ENCODE peak calls at places on chromosomes 7 and 10, in eight cellular contexts. O is astrocyte of the spinal cord, V is endothelial cell of umbilical vein, N is testis, C is fibroblast of mammary gland, D is suprapubic skin, Z is MM.1S, F is A549. J is an unnamed sample.

GRCh38 chr7:77734590-77735421 is 38.5 kb downstream of the RSBN1L start:
- DNase-seq in O (no peak), V (peak; percentile 70), N (no peak), C (no peak), D (no peak), Z (no peak), F (peak; percentile 15), J (no peak)

GRCh38 chr10:61629594-61629993 is 33.1 kb upstream of the CABCOCO1 start:
- DNase-seq in O (no peak), V (no peak), N (no peak), C (no peak), D (no peak), Z (no peak), F (no peak), J (no peak)

GRCh38 chr10:49651917-49652316 is 27.5 kb upstream of the C10orf53 start:
- DNase-seq in O (no peak), V (no peak), N (no peak), C (no peak), D (peak; percentile 55), Z (no peak), F (no peak), J (no peak)

GRCh38 chr7:98903246-98903645 is 24.9 kb downstream of the TRRAP start:
- DNase-seq in O (no peak), V (no peak), N (no peak), C (no peak), D (no peak), Z (no peak), F (no peak), J (no peak)

GRCh38 chr7:123460616-123461015 is 73.8 kb downstream of the IQUB start:
- DNase-seq in O (peak; percentile 90), V (no peak), N (no peak), C (peak; percentile 82), D (no peak), Z (no peak), F (peak; percentile 2), J (no peak)

GRCh38 chr10:114068054-114068707 is 24.5 kb downstream of the ADRB1 start:
- DNase-seq in O (no peak), V (no peak), N (no peak), C (no peak), D (no peak), Z (peak; percentile 20), F (no peak), J (no peak)

GRCh38 chr10:64175271-64175962 is 654.2 kb downstream of the REEP3 start:
- DNase-seq in O (no peak), V (no peak), N (no peak), C (no peak), D (no peak), Z (no peak), F (no peak), J (no peak)

GRCh38 chr10:42551582-42552187 is 86.7 kb downstream of the ZNF33B start:
- DNase-seq in O (no peak), V (no peak), N (no peak), C (no peak), D (no peak), Z (no peak), F (peak; percentile 18), J (no peak)

GRCh38 chr10:24722676-24723385 is 856 bp downstream of the ARHGAP21 start:
- DNase-seq in O (peak; percentile 55), V (peak; percentile 59), N (peak; percentile 52), C (peak; percentile 52), D (no peak), Z (peak; percentile 59), F (peak; percentile 60), J (no peak)

GRCh38 chr7:73626814-73627213 is 2.5 kb upstream of the MLXIPL start:
- DNase-seq in O (no peak), V (no peak), N (no peak), C (peak; percentile 52), D (no peak), Z (no peak), F (no peak), J (no peak)

GRCh38 chr10:21041763-21042458 is 144.8 kb upstream of the NEBL start:
- DNase-seq in O (no peak), V (no peak), N (no peak), C (no peak), D (no peak), Z (no peak), F (no peak), J (no peak)

GRCh38 chr10:107546239-107546638 is 381.7 kb upstream of the SORCS1 start:
- DNase-seq in O (peak; percentile 41), V (no peak), N (no peak), C (peak; percentile 79), D (no peak), Z (no peak), F (no peak), J (no peak)

GRCh38 chr7:116232920-116233319 is 22.6 kb downstream of the TES start:
- DNase-seq in O (no peak), V (no peak), N (no peak), C (peak; percentile 68), D (no peak), Z (no peak), F (no peak), J (no peak)

GRCh38 chr10:64041185-64041988 is 520.2 kb downstream of the REEP3 start:
- DNase-seq in O (peak; percentile 70), V (peak; percentile 67), N (peak; percentile 91), C (peak; percentile 67), D (peak; percentile 84), Z (peak; percentile 82), F (peak; percentile 80), J (peak; percentile 30)

GRCh38 chr10:129629911-129630310 is 162.9 kb downstream of the MGMT start:
- DNase-seq in O (no peak), V (no peak), N (no peak), C (no peak), D (no peak), Z (no peak), F (no peak), J (no peak)

GRCh38 chr7:17680943-17681351 is 259.3 kb downstream of the SNX13 start:
- DNase-seq in O (peak; percentile 67), V (peak; percentile 31), N (no peak), C (peak; percentile 70), D (no peak), Z (peak; percentile 65), F (peak; percentile 20), J (no peak)

GRCh38 chr7:123643495-123644428 is 11.9 kb upstream of the LMOD2 start:
- DNase-seq in O (peak; percentile 86), V (peak; percentile 96), N (peak; percentile 47), C (peak; percentile 77), D (no peak), Z (no peak), F (peak; percentile 13), J (no peak)

GRCh38 chr7:33909755-33910154 is 4.4 kb downstream of the BMPER start:
- DNase-seq in O (no peak), V (no peak), N (no peak), C (peak; percentile 58), D (no peak), Z (no peak), F (no peak), J (no peak)

GRCh38 chr7:45921381-45921698 is 268 bp upstream of the IGFBP3 start:
- DNase-seq in O (peak; percentile 2), V (no peak), N (peak; percentile 28), C (no peak), D (no peak), Z (no peak), F (no peak), J (no peak)

GRCh38 chr10:3874988-3875841 is 90.2 kb upstream of the KLF6 start:
- DNase-seq in O (no peak), V (no peak), N (no peak), C (no peak), D (no peak), Z (peak; percentile 92), F (no peak), J (no peak)

GRCh38 chr7:68407460-68407859 is 1190.8 kb upstream of the AUTS2 start:
- DNase-seq in O (no peak), V (no peak), N (no peak), C (no peak), D (no peak), Z (no peak), F (no peak), J (no peak)

GRCh38 chr10:73922007-73922863 is 11.3 kb downstream of the PLAU start:
- DNase-seq in O (no peak), V (no peak), N (no peak), C (no peak), D (no peak), Z (peak; percentile 62), F (no peak), J (no peak)
- TF ChIP-seq CTCF in O (no peak), V (no peak), N (no peak), C (no peak), D (no peak), Z (no peak), F (no peak), J (no peak)

GRCh38 chr7:2686101-2686500 is 1.9 kb upstream of the AMZ1 start:
- DNase-seq in O (no peak), V (no peak), N (no peak), C (no peak), D (no peak), Z (no peak), F (no peak), J (no peak)
- TF ChIP-seq CTCF in O (no peak), V (no peak), N (no peak), C (no peak), D (no peak), Z (no peak), F (no peak), J (no peak)

DNA sequence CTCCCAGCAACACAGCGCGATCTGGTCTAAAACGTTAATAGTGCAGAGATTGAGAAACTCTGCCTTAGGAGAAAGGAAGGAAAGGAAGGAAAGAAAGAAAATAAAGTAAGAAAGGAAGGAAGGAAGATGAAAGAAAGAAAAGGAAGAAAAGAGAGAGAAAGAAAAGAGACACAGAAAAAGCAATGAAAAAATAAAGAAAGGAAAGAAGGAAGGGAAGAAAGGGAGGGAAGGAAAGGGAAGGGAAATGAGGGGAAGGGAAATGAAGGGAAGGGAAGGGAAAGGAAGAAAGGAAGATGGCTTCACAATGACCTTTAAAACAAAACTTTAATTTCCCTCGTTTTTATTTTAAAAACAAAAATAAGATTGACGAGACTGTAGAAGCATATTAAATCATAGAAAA is 173.1 kb downstream of the ITGA8 start:
- DNase-seq in O (no peak), V (no peak), N (no peak), C (no peak), D (no peak), Z (no peak), F (no peak), J (no peak)
- TF ChIP-seq CTCF in O (no peak), V (no peak), N (no peak), C (no peak), D (no peak), Z (no peak), F (no peak), J (no peak)

GRCh38 chr10:28677889-28678686 is 767 bp downstream of the BAMBI start:
- DNase-seq in O (peak; percentile 44), V (peak; percentile 59), N (peak; percentile 33), C (no peak), D (no peak), Z (peak; percentile 14), F (no peak), J (no peak)

GRCh38 chr10:28678687-28679457 is 1.6 kb downstream of the BAMBI start:
- DNase-seq in O (peak; percentile 39), V (peak; percentile 49), N (peak; percentile 42), C (no peak), D (no peak), Z (no peak), F (no peak), J (no peak)

GRCh38 chr10:28681345-28681763 is 4.0 kb downstream of the BAMBI start:
- DNase-seq in O (peak; percentile 34), V (no peak), N (peak; percentile 24), C (no peak), D (no peak), Z (no peak), F (no peak), J (no peak)

GRCh38 chr10:28681928-28682750 is 4.8 kb downstream of the BAMBI start:
- DNase-seq in O (no peak), V (no peak), N (peak; percentile 20), C (no peak), D (no peak), Z (no peak), F (no peak), J (no peak)

GRCh38 chr10:28679941-28680752 is 2.8 kb downstream of the BAMBI start:
- DNase-seq in O (no peak), V (peak; percentile 57), N (peak; percentile 52), C (no peak), D (no peak), Z (no peak), F (peak; percentile 42), J (no peak)
- TF ChIP-seq CTCF in O (peak; percentile 28), V (peak; percentile 52), N (no peak), C (peak; percentile 6), D (no peak), Z (no peak), F (peak; percentile 31), J (no peak)

J was measured in omental fat pad.